ENCODE peak calls at places on chromosomes 12 and 14, in eight cellular contexts. L, R, C, H, F, S, K and V are unnamed samples.

GRCh38 chr12:102948941-102949352 is 8.5 kb upstream of the ASCL1 start:
- DNase-seq in S (peak; percentile 49), K (peak; percentile 10), F (peak; percentile 79), H (no peak), R (peak; percentile 20), C (no peak), L (no peak), V (no peak)

GRCh38 chr14:101961011-101961721 is 3.2 kb upstream of the DYNC1H1 start:
- DNase-seq in S (peak; percentile 64), F (peak; percentile 60), K (peak; percentile 69), L (peak; percentile 75), H (no peak), C (no peak), R (peak; percentile 44), V (peak; percentile 63)

GRCh38 chr12:56928262-56928661 is 5.9 kb downstream of the SDR9C7 start:
- DNase-seq in C (no peak), F (no peak), S (no peak), R (no peak), K (peak; percentile 24), H (no peak), L (no peak), V (no peak)

GRCh38 chr14:45284802-45285201 is 31.8 kb upstream of the MIS18BP1 start:
- DNase-seq in S (no peak), H (no peak), C (no peak), K (no peak), L (no peak), F (no peak), R (no peak), V (no peak)

GRCh38 chr14:62655161-62655560 is 390.1 kb downstream of the KCNH5 start:
- DNase-seq in S (no peak), H (no peak), K (no peak), F (no peak), L (no peak), R (no peak), C (no peak), V (no peak)

GRCh38 chr12:93805736-93806141 is 128.6 kb downstream of the CRADD start:
- DNase-seq in F (no peak), C (no peak), L (no peak), R (no peak), S (no peak), H (no peak), K (no peak), V (peak; percentile 18)

GRCh38 chr14:71933026-71933587 is 878 bp downstream of the RGS6 start:
- DNase-seq in C (no peak), L (no peak), K (no peak), H (no peak), S (no peak), R (no peak), F (no peak), V (no peak)

GRCh38 chr14:51546603-51547258 is 105.0 kb upstream of the FRMD6 start:
- DNase-seq in S (no peak), H (no peak), R (no peak), K (no peak), F (no peak), C (no peak), L (no peak), V (no peak)

GRCh38 chr14:49754570-49755097 is 13.3 kb upstream of the KLHDC2 start:
- DNase-seq in H (no peak), S (no peak), K (no peak), F (no peak), L (no peak), R (no peak), C (no peak), V (no peak)

GRCh38 chr14:68921049-68921448 is 58.1 kb downstream of the ACTN1 start:
- DNase-seq in L (no peak), H (no peak), R (no peak), C (no peak), F (no peak), S (no peak), K (no peak), V (no peak)

GRCh38 chr12:53703746-53704145 is 23.5 kb downstream of the CALCOCO1 start:
- DNase-seq in C (no peak), H (no peak), L (no peak), R (no peak), F (no peak), K (no peak), S (no peak), V (no peak)

GRCh38 chr14:85248881-85249635 is 280.9 kb upstream of the FLRT2 start:
- DNase-seq in H (no peak), R (no peak), C (no peak), K (peak; percentile 17), S (no peak), F (no peak), L (no peak), V (no peak)

GRCh38 chr14:99605299-99605961 is 1.4 kb upstream of the CCDC85C start:
- DNase-seq in C (no peak), S (peak; percentile 52), K (peak; percentile 35), F (peak; percentile 48), L (no peak), R (peak; percentile 60), H (no peak), V (peak; percentile 31)

GRCh38 chr12:28108599-28108998 is 81.7 kb upstream of the CCDC91 start:
- DNase-seq in C (no peak), S (no peak), K (no peak), H (no peak), F (no peak), L (no peak), R (no peak), V (no peak)

GRCh38 chr12:26723379-26724308 is 109.3 kb downstream of the ITPR2 start:
- DNase-seq in F (no peak), S (no peak), L (no peak), K (no peak), C (no peak), R (no peak), H (no peak), V (no peak)

GRCh38 chr14:39762576-39763401 is 330.6 kb upstream of the FBXO33 start:
- DNase-seq in L (no peak), C (no peak), H (no peak), R (no peak), F (no peak), K (no peak), S (no peak), V (no peak)

GRCh38 chr14:72607386-72608125 is 286.3 kb downstream of the DPF3 start:
- DNase-seq in F (no peak), C (no peak), K (peak; percentile 13), R (no peak), H (no peak), S (no peak), L (peak; percentile 13), V (no peak)

GRCh38 chr12:16669756-16670155 is 63.8 kb upstream of the LMO3 start:
- DNase-seq in K (no peak), H (no peak), L (no peak), C (no peak), R (no peak), S (no peak), F (no peak), V (no peak)

GRCh38 chr14:23570806-23571483 is 3.4 kb upstream of the AP1G2 start:
- DNase-seq in C (no peak), H (no peak), R (no peak), K (no peak), F (no peak), S (no peak), L (no peak), V (no peak)

GRCh38 chr12:121255433-121255832 is 41.1 kb downstream of the CAMKK2 start:
- DNase-seq in K (no peak), L (no peak), R (no peak), S (no peak), H (no peak), C (no peak), F (no peak), V (no peak)

GRCh38 chr12:60106207-60106606 is 510.4 kb downstream of the SLC16A7 start:
- DNase-seq in H (no peak), K (peak; percentile 33), F (no peak), C (no peak), S (no peak), R (no peak), L (no peak), V (no peak)

GRCh38 chr14:51424569-51425251 is 184.7 kb downstream of the TMX1 start:
- DNase-seq in L (no peak), K (peak; percentile 76), F (no peak), H (no peak), C (peak; percentile 32), S (no peak), R (no peak), V (no peak)

GRCh38 chr12:55699471-55700055 is 8.1 kb downstream of the ITGA7 start:
- DNase-seq in C (no peak), H (no peak), F (no peak), K (no peak), R (no peak), L (no peak), S (no peak), V (no peak)

GRCh38 chr14:95097385-95097784 is 59.9 kb downstream of the DICER1 start:
- DNase-seq in K (no peak), F (no peak), S (no peak), R (no peak), H (no peak), L (no peak), C (peak; percentile 18), V (no peak)

GRCh38 chr12:54592316-54592715 is 3.9 kb upstream of the PPP1R1A start:
- DNase-seq in H (no peak), R (no peak), L (no peak), S (no peak), K (peak; percentile 31), F (no peak), C (no peak), V (no peak)

GRCh38 chr12:48002773-48003218 is 1.5 kb downstream of the COL2A1 start:
- DNase-seq in C (no peak), H (no peak), K (no peak), L (no peak), S (no peak), R (no peak), F (no peak), V (no peak)

GRCh38 chr12:67068204-67068731 is 200.9 kb upstream of the CAND1 start:
- DNase-seq in L (no peak), K (no peak), H (no peak), F (no peak), S (no peak), R (no peak), C (no peak), V (no peak)

GRCh38 chr12:123139926-123140674 is 10.8 kb downstream of the PITPNM2 start:
- DNase-seq in S (no peak), K (no peak), C (no peak), H (no peak), F (no peak), L (peak; percentile 63), R (no peak), V (no peak)